ENCODE peak calls at places on chromosomes 16 and 17, in nine cellular contexts. One of them, this sample, is unnamed.
A peak's percentile ranks its signal among the peaks of the same experiment; 100 is the strongest.

GRCh38 chr17:29592850-29593545 is at the start of gene ANKRD13B:
- DNase-seq in chondrocyte: peak; percentile 92
- DNase-seq in GM12892: no peak
- DNase-seq in NCI-H2081: peak; percentile 64
- DNase-seq in LNCaP clone FGC: no peak
- DNase-seq in SIG-M5: no peak
- DNase-seq in body of pancreas: no peak
- DNase-seq in HTR-8/SVneo: peak; percentile 63
- DNase-seq in MCF 10A: peak; percentile 28
- DNase-seq in this sample: no peak

GRCh38 chr16:85253127-85253941 is 141.1 kb upstream of the CIBAR2 start:
- DNase-seq in chondrocyte: no peak
- DNase-seq in GM12892: peak; percentile 93
- DNase-seq in NCI-H2081: no peak
- DNase-seq in LNCaP clone FGC: no peak
- DNase-seq in SIG-M5: no peak
- DNase-seq in body of pancreas: peak; percentile 56
- DNase-seq in HTR-8/SVneo: peak; percentile 72
- DNase-seq in MCF 10A: peak; percentile 47
- DNase-seq in this sample: no peak

GRCh38 chr17:39306509-39307212 is 80.9 kb upstream of the STAC2 start:
- DNase-seq in chondrocyte: no peak
- DNase-seq in GM12892: no peak
- DNase-seq in NCI-H2081: no peak
- DNase-seq in LNCaP clone FGC: no peak
- DNase-seq in SIG-M5: no peak
- DNase-seq in body of pancreas: no peak
- DNase-seq in HTR-8/SVneo: no peak
- DNase-seq in MCF 10A: no peak
- DNase-seq in this sample: no peak

GRCh38 chr17:82964851-82965341 is 114.5 kb upstream of the METRNL start:
- DNase-seq in chondrocyte: no peak
- DNase-seq in GM12892: no peak
- DNase-seq in NCI-H2081: no peak
- DNase-seq in LNCaP clone FGC: no peak
- DNase-seq in SIG-M5: no peak
- DNase-seq in body of pancreas: no peak
- DNase-seq in HTR-8/SVneo: no peak
- DNase-seq in MCF 10A: no peak
- DNase-seq in this sample: no peak

GRCh38 chr17:41710472-41711090 is 1.6 kb upstream of the GAST start:
- DNase-seq in chondrocyte: no peak
- DNase-seq in GM12892: no peak
- DNase-seq in NCI-H2081: peak; percentile 27
- DNase-seq in LNCaP clone FGC: no peak
- DNase-seq in SIG-M5: no peak
- DNase-seq in body of pancreas: peak; percentile 59
- DNase-seq in HTR-8/SVneo: no peak
- DNase-seq in MCF 10A: peak; percentile 29
- DNase-seq in this sample: peak; percentile 81

GRCh38 chr17:63881935-63882601 is at the start of gene GH2:
- DNase-seq in chondrocyte: no peak
- DNase-seq in GM12892: peak; percentile 72
- DNase-seq in NCI-H2081: peak; percentile 24
- DNase-seq in LNCaP clone FGC: no peak
- DNase-seq in SIG-M5: no peak
- DNase-seq in body of pancreas: peak; percentile 57
- DNase-seq in HTR-8/SVneo: peak; percentile 88
- DNase-seq in MCF 10A: peak; percentile 54
- DNase-seq in this sample: peak; percentile 57

GRCh38 chr16:50578147-50578546 is 30.0 kb downstream of the NKD1 start:
- DNase-seq in chondrocyte: no peak
- DNase-seq in GM12892: no peak
- DNase-seq in NCI-H2081: no peak
- DNase-seq in LNCaP clone FGC: no peak
- DNase-seq in SIG-M5: no peak
- DNase-seq in body of pancreas: no peak
- DNase-seq in HTR-8/SVneo: no peak
- DNase-seq in MCF 10A: no peak
- DNase-seq in this sample: peak; percentile 18

GRCh38 chr17:61149862-61150362 is 249.7 kb upstream of the TBX2 start:
- DNase-seq in chondrocyte: no peak
- DNase-seq in GM12892: no peak
- DNase-seq in NCI-H2081: peak; percentile 10
- DNase-seq in LNCaP clone FGC: peak; percentile 26
- DNase-seq in SIG-M5: no peak
- DNase-seq in body of pancreas: no peak
- DNase-seq in HTR-8/SVneo: no peak
- DNase-seq in MCF 10A: no peak
- DNase-seq in this sample: no peak

GRCh38 chr16:1643521-1643920 is 31.4 kb downstream of the CRAMP1 start:
- DNase-seq in chondrocyte: no peak
- DNase-seq in GM12892: no peak
- DNase-seq in NCI-H2081: no peak
- DNase-seq in LNCaP clone FGC: no peak
- DNase-seq in SIG-M5: no peak
- DNase-seq in body of pancreas: no peak
- DNase-seq in HTR-8/SVneo: no peak
- DNase-seq in MCF 10A: no peak
- DNase-seq in this sample: no peak